ENCODE peak calls at places on chromosomes 11 and 22, in five cellular contexts. One of them, this sample, is unnamed.

GRCh38 chr11:69948256-69949141 is 129.3 kb upstream of the FGF3 start:
- DNase-seq in heart right ventricle: no peak
- DNase-seq in right cardiac atrium: peak
- DNase-seq in lower lobe of right lung: no peak
- DNase-seq in prostate gland: no peak
- DNase-seq in this sample: peak

GRCh38 chr22:37739611-37740049 is 42.8 kb downstream of the TRIOBP start:
- DNase-seq in lower lobe of right lung: peak
- DNase-seq in right cardiac atrium: peak
- DNase-seq in prostate gland: no peak
- DNase-seq in heart right ventricle: no peak
- DNase-seq in this sample: peak

GRCh38 chr11:134202661-134203060 is 21.1 kb downstream of the NCAPD3 start:
- DNase-seq in prostate gland: no peak
- DNase-seq in lower lobe of right lung: no peak
- DNase-seq in heart right ventricle: no peak
- DNase-seq in right cardiac atrium: no peak
- DNase-seq in this sample: no peak

GRCh38 chr11:45870706-45871105 is 14.7 kb upstream of the MAPK8IP1 start:
- DNase-seq in heart right ventricle: no peak
- DNase-seq in prostate gland: no peak
- DNase-seq in lower lobe of right lung: no peak
- DNase-seq in right cardiac atrium: no peak
- DNase-seq in this sample: no peak

GRCh38 chr11:11230802-11231562 is 122.1 kb downstream of the CSNK2A3 start:
- DNase-seq in heart right ventricle: no peak
- DNase-seq in right cardiac atrium: no peak
- DNase-seq in lower lobe of right lung: no peak
- DNase-seq in prostate gland: no peak
- DNase-seq in this sample: no peak

GRCh38 chr22:24947383-24947782 is 889 bp upstream of the LHFPL7 start:
- DNase-seq in heart right ventricle: no peak
- DNase-seq in right cardiac atrium: no peak
- DNase-seq in prostate gland: no peak
- DNase-seq in lower lobe of right lung: no peak
- DNase-seq in this sample: no peak

GRCh38 chr11:44770401-44770800 is 43.6 kb downstream of the TSPAN18 start:
- DNase-seq in lower lobe of right lung: no peak
- DNase-seq in heart right ventricle: no peak
- DNase-seq in prostate gland: no peak
- DNase-seq in right cardiac atrium: no peak
- DNase-seq in this sample: no peak

GRCh38 chr11:116775975-116776374 is 3.2 kb upstream of the BUD13 start:
- DNase-seq in right cardiac atrium: no peak
- DNase-seq in heart right ventricle: no peak
- DNase-seq in prostate gland: no peak
- DNase-seq in lower lobe of right lung: no peak
- DNase-seq in this sample: no peak

GRCh38 chr22:27656970-27657369 is 144.6 kb downstream of the MN1 start:
- DNase-seq in heart right ventricle: no peak
- DNase-seq in lower lobe of right lung: no peak
- DNase-seq in right cardiac atrium: no peak
- DNase-seq in prostate gland: no peak
- DNase-seq in this sample: no peak

GRCh38 chr11:73530109-73530508 is 67.8 kb downstream of the FAM168A start:
- DNase-seq in lower lobe of right lung: no peak
- DNase-seq in right cardiac atrium: no peak
- DNase-seq in prostate gland: no peak
- DNase-seq in heart right ventricle: no peak
- DNase-seq in this sample: no peak

GRCh38 chr11:1796297-1797011 is 32.7 kb upstream of the CTSD start:
- DNase-seq in prostate gland: no peak
- DNase-seq in heart right ventricle: no peak
- DNase-seq in right cardiac atrium: no peak
- DNase-seq in lower lobe of right lung: no peak
- DNase-seq in this sample: no peak

GRCh38 chr11:74838188-74838587 is 89.5 kb downstream of the RNF169 start:
- DNase-seq in prostate gland: no peak
- DNase-seq in right cardiac atrium: no peak
- DNase-seq in lower lobe of right lung: no peak
- DNase-seq in heart right ventricle: no peak
- DNase-seq in this sample: no peak

GRCh38 chr11:41245704-41246398 is 213.6 kb downstream of the LRRC4C start:
- DNase-seq in heart right ventricle: no peak
- DNase-seq in prostate gland: no peak
- DNase-seq in lower lobe of right lung: no peak
- DNase-seq in right cardiac atrium: no peak
- DNase-seq in this sample: no peak

GRCh38 chr22:41687901-41688364 is 734 bp downstream of the SNU13 start:
- DNase-seq in prostate gland: no peak
- DNase-seq in heart right ventricle: peak
- DNase-seq in lower lobe of right lung: peak
- DNase-seq in right cardiac atrium: peak
- DNase-seq in this sample: no peak

GRCh38 chr22:37202706-37203105 is 9.6 kb downstream of the SSTR3 start:
- DNase-seq in right cardiac atrium: no peak
- DNase-seq in prostate gland: no peak
- DNase-seq in heart right ventricle: no peak
- DNase-seq in lower lobe of right lung: peak
- DNase-seq in this sample: peak

GRCh38 chr22:23175817-23176644 is 4.3 kb upstream of the BCR start:
- DNase-seq in right cardiac atrium: no peak
- DNase-seq in lower lobe of right lung: no peak
- DNase-seq in prostate gland: no peak
- DNase-seq in heart right ventricle: no peak
- DNase-seq in this sample: no peak

GRCh38 chr22:35728639-35729308 is 11.1 kb downstream of the APOL5 start:
- DNase-seq in lower lobe of right lung: no peak
- DNase-seq in right cardiac atrium: no peak
- DNase-seq in heart right ventricle: no peak
- DNase-seq in prostate gland: no peak
- DNase-seq in this sample: no peak

GRCh38 chr22:26590525-26590858 is 560 bp upstream of the TPST2 start:
- DNase-seq in lower lobe of right lung: no peak
- DNase-seq in heart right ventricle: no peak
- DNase-seq in right cardiac atrium: no peak
- DNase-seq in prostate gland: no peak
- DNase-seq in this sample: no peak

GRCh38 chr11:128302425-128303186 is 284.8 kb downstream of the ETS1 start:
- DNase-seq in lower lobe of right lung: no peak
- DNase-seq in right cardiac atrium: no peak
- DNase-seq in prostate gland: no peak
- DNase-seq in heart right ventricle: no peak
- DNase-seq in this sample: no peak

GRCh38 chr22:29623553-29624169 is 20.2 kb downstream of the NF2 start:
- DNase-seq in lower lobe of right lung: no peak
- DNase-seq in prostate gland: no peak
- DNase-seq in heart right ventricle: no peak
- DNase-seq in right cardiac atrium: no peak
- DNase-seq in this sample: no peak

GRCh38 chr11:17810736-17811135 is 76.2 kb downstream of the KCNC1 start:
- DNase-seq in heart right ventricle: peak
- DNase-seq in lower lobe of right lung: no peak
- DNase-seq in right cardiac atrium: no peak
- DNase-seq in prostate gland: no peak
- DNase-seq in this sample: no peak

GRCh38 chr11:117973446-117973922 is 12.7 kb upstream of the IL10RA start:
- DNase-seq in prostate gland: no peak
- DNase-seq in lower lobe of right lung: no peak
- DNase-seq in right cardiac atrium: no peak
- DNase-seq in heart right ventricle: no peak
- DNase-seq in this sample: no peak

GRCh38 chr11:73972187-73972586 is 10.5 kb downstream of the UCP2 start:
- DNase-seq in right cardiac atrium: no peak
- DNase-seq in lower lobe of right lung: no peak
- DNase-seq in prostate gland: no peak
- DNase-seq in heart right ventricle: no peak
- DNase-seq in this sample: peak

GRCh38 chr22:42344391-42344861 is 74.0 kb upstream of the TCF20 start:
- DNase-seq in right cardiac atrium: peak
- DNase-seq in heart right ventricle: no peak
- DNase-seq in lower lobe of right lung: no peak
- DNase-seq in prostate gland: peak
- DNase-seq in this sample: peak

GRCh38 chr22:38262051-38262795 is 10.6 kb downstream of the TMEM184B start:
- DNase-seq in right cardiac atrium: peak
- DNase-seq in prostate gland: peak
- DNase-seq in lower lobe of right lung: peak
- DNase-seq in heart right ventricle: no peak
- DNase-seq in this sample: peak

GRCh38 chr22:44278234-44279058 is 34.3 kb downstream of the SHISAL1 start:
- DNase-seq in prostate gland: no peak
- DNase-seq in right cardiac atrium: no peak
- DNase-seq in heart right ventricle: no peak
- DNase-seq in lower lobe of right lung: no peak
- DNase-seq in this sample: no peak

GRCh38 chr11:9276571-9276970 is 11.4 kb upstream of the DENND5A start:
- DNase-seq in lower lobe of right lung: no peak
- DNase-seq in heart right ventricle: no peak
- DNase-seq in prostate gland: no peak
- DNase-seq in right cardiac atrium: no peak
- DNase-seq in this sample: no peak

GRCh38 chr11:124745835-124746620 is 6.0 kb downstream of the VSIG2 start:
- DNase-seq in lower lobe of right lung: no peak
- DNase-seq in heart right ventricle: no peak
- DNase-seq in prostate gland: no peak
- DNase-seq in right cardiac atrium: no peak
- DNase-seq in this sample: no peak

GRCh38 chr11:86807356-86807755 is 7.0 kb downstream of the PRSS23 start:
- DNase-seq in lower lobe of right lung: no peak
- DNase-seq in prostate gland: no peak
- DNase-seq in heart right ventricle: no peak
- DNase-seq in right cardiac atrium: no peak
- DNase-seq in this sample: no peak

GRCh38 chr11:110098645-110099044 is 5.5 kb downstream of the ZC3H12C start:
- DNase-seq in right cardiac atrium: no peak
- DNase-seq in lower lobe of right lung: no peak
- DNase-seq in heart right ventricle: no peak
- DNase-seq in prostate gland: no peak
- DNase-seq in this sample: no peak

GRCh38 chr22:29306830-29307657 is 594 bp downstream of the GAS2L1 start:
- DNase-seq in right cardiac atrium: peak
- DNase-seq in prostate gland: peak
- DNase-seq in lower lobe of right lung: peak
- DNase-seq in heart right ventricle: peak
- DNase-seq in this sample: peak

GRCh38 chr22:41000941-41001721 is 50.0 kb downstream of the RBX1 start:
- DNase-seq in right cardiac atrium: no peak
- DNase-seq in heart right ventricle: no peak
- DNase-seq in prostate gland: no peak
- DNase-seq in lower lobe of right lung: no peak
- DNase-seq in this sample: no peak

GRCh38 chr11:128421577-128421976 is 165.8 kb downstream of the ETS1 start:
- DNase-seq in lower lobe of right lung: no peak
- DNase-seq in right cardiac atrium: no peak
- DNase-seq in heart right ventricle: no peak
- DNase-seq in prostate gland: no peak
- DNase-seq in this sample: no peak

GRCh38 chr11:64560941-64561340 is 30.1 kb upstream of the SLC22A12 start:
- DNase-seq in right cardiac atrium: no peak
- DNase-seq in heart right ventricle: no peak
- DNase-seq in prostate gland: no peak
- DNase-seq in lower lobe of right lung: peak
- DNase-seq in this sample: no peak

GRCh38 chr11:113334183-113334582 is 19.8 kb downstream of the TTC12 start:
- DNase-seq in heart right ventricle: no peak
- DNase-seq in right cardiac atrium: no peak
- DNase-seq in prostate gland: no peak
- DNase-seq in lower lobe of right lung: no peak
- DNase-seq in this sample: no peak

GRCh38 chr11:61757213-61757862 is 4.9 kb downstream of the MYRF start:
- DNase-seq in right cardiac atrium: no peak
- DNase-seq in heart right ventricle: no peak
- DNase-seq in prostate gland: no peak
- DNase-seq in lower lobe of right lung: no peak
- DNase-seq in this sample: no peak

GRCh38 chr11:61753672-61754071 is 1.2 kb downstream of the MYRF start:
- DNase-seq in prostate gland: no peak
- DNase-seq in lower lobe of right lung: no peak
- DNase-seq in right cardiac atrium: no peak
- DNase-seq in heart right ventricle: no peak
- DNase-seq in this sample: no peak

GRCh38 chr11:61754534-61755482 is 2.4 kb downstream of the MYRF start:
- DNase-seq in lower lobe of right lung: peak
- DNase-seq in right cardiac atrium: no peak
- DNase-seq in prostate gland: no peak
- DNase-seq in heart right ventricle: no peak
- DNase-seq in this sample: no peak

GRCh38 chr11:61756147-61756451 is 3.7 kb downstream of the MYRF start:
- DNase-seq in heart right ventricle: no peak
- DNase-seq in prostate gland: no peak
- DNase-seq in right cardiac atrium: no peak
- DNase-seq in lower lobe of right lung: no peak
- DNase-seq in this sample: no peak

GRCh38 chr11:61756452-61757212 is 4.2 kb downstream of the MYRF start:
- DNase-seq in lower lobe of right lung: no peak
- DNase-seq in right cardiac atrium: no peak
- DNase-seq in heart right ventricle: no peak
- DNase-seq in prostate gland: no peak
- DNase-seq in this sample: no peak
- H3K27ac ChIP-seq in lower lobe of right lung: no peak
- H3K27ac ChIP-seq in right cardiac atrium: no peak
- H3K27ac ChIP-seq in heart right ventricle: no peak
- H3K27ac ChIP-seq in prostate gland: no peak
- H3K27ac ChIP-seq in this sample: no peak

GRCh38 chr11:80955588-80955987 is 1514.8 kb upstream of the TENM4 start:
- DNase-seq in heart right ventricle: no peak
- DNase-seq in prostate gland: no peak
- DNase-seq in right cardiac atrium: no peak
- DNase-seq in lower lobe of right lung: no peak
- DNase-seq in this sample: no peak

GRCh38 chr11:80960331-80961095 is 1519.7 kb upstream of the TENM4 start:
- DNase-seq in lower lobe of right lung: no peak
- DNase-seq in heart right ventricle: no peak
- DNase-seq in right cardiac atrium: no peak
- DNase-seq in prostate gland: no peak
- DNase-seq in this sample: no peak

GRCh38 chr11:80958966-80959365 is 1518.1 kb upstream of the TENM4 start:
- DNase-seq in right cardiac atrium: no peak
- DNase-seq in heart right ventricle: no peak
- DNase-seq in lower lobe of right lung: no peak
- DNase-seq in prostate gland: no peak
- DNase-seq in this sample: no peak

GRCh38 chr11:80958414-80958813 is 1517.6 kb upstream of the TENM4 start:
- DNase-seq in prostate gland: peak
- DNase-seq in right cardiac atrium: no peak
- DNase-seq in heart right ventricle: no peak
- DNase-seq in lower lobe of right lung: no peak
- DNase-seq in this sample: no peak
- H3K27ac ChIP-seq in prostate gland: no peak
- H3K27ac ChIP-seq in right cardiac atrium: no peak
- H3K27ac ChIP-seq in heart right ventricle: no peak
- H3K27ac ChIP-seq in lower lobe of right lung: no peak
- H3K27ac ChIP-seq in this sample: no peak

GRCh38 chr22:46113110-46113909 is 37.0 kb upstream of the PPARA start:
- DNase-seq in prostate gland: no peak
- DNase-seq in lower lobe of right lung: no peak
- DNase-seq in right cardiac atrium: no peak
- DNase-seq in heart right ventricle: no peak
- DNase-seq in this sample: no peak
- H3K27ac ChIP-seq in prostate gland: peak
- H3K27ac ChIP-seq in lower lobe of right lung: peak
- H3K27ac ChIP-seq in right cardiac atrium: peak
- H3K27ac ChIP-seq in heart right ventricle: peak
- H3K27ac ChIP-seq in this sample: peak

GRCh38 chr11:67429722-67430121 is 1.4 kb downstream of the RPS6KB2 start:
- DNase-seq in lower lobe of right lung: no peak
- DNase-seq in right cardiac atrium: no peak
- DNase-seq in heart right ventricle: no peak
- DNase-seq in prostate gland: no peak
- DNase-seq in this sample: no peak
- H3K27ac ChIP-seq in lower lobe of right lung: no peak
- H3K27ac ChIP-seq in right cardiac atrium: no peak
- H3K27ac ChIP-seq in heart right ventricle: no peak
- H3K27ac ChIP-seq in prostate gland: no peak
- H3K27ac ChIP-seq in this sample: no peak